ENCODE peak calls at places on chromosomes 5 and 9, in seven cellular contexts. N is AG04450; M is left kidney; J is mucosa of gallbladder; F is stimulated activated CD8-positive, alpha-beta memory T cell treated with anti-CD3 and anti-CD28 coated beads, Interleukin-4, amount 100 ng/mL, for 4 hours; C is effector CD4-positive, alpha-beta T cell; S is NAMALWA. Q is an unnamed sample.

GRCh38 chr5:135930029-135930948 is 24.5 kb downstream of the LECT2 start:
- DNase-seq in M (peak; percentile 94), N (no peak), F (no peak), S (no peak), J (no peak), C (no peak), Q (no peak)

GRCh38 chr5:164934039-164934438 is 1428.6 kb downstream of the MAT2B start:
- DNase-seq in F (no peak), S (no peak), N (no peak), C (no peak), J (no peak), M (no peak), Q (no peak)

GRCh38 chr5:172779968-172780350 is 9.0 kb upstream of the DUSP1 start:
- DNase-seq in F (no peak), N (no peak), J (no peak), S (no peak), M (no peak), C (no peak), Q (no peak)

GRCh38 chr5:171577940-171578856 is 158.8 kb downstream of the FGF18 start:
- DNase-seq in C (no peak), M (peak; percentile 49), S (no peak), N (no peak), J (no peak), F (no peak), Q (no peak)

GRCh38 chr5:176985516-176985915 is 21.1 kb downstream of the UIMC1 start:
- DNase-seq in S (peak; percentile 80), F (no peak), J (no peak), M (no peak), N (no peak), C (peak; percentile 7), Q (no peak)

GRCh38 chr5:56910123-56910951 is 941 bp downstream of the SETD9 start:
- DNase-seq in M (peak; percentile 77), C (no peak), F (no peak), N (peak; percentile 34), J (peak; percentile 38), S (no peak), Q (no peak)

GRCh38 chr5:179801304-179802206 is 5.1 kb downstream of the MGAT4B start:
- DNase-seq in M (peak; percentile 93), N (no peak), F (peak; percentile 70), S (peak; percentile 83), J (peak; percentile 76), C (peak; percentile 79), Q (no peak)

GRCh38 chr9:21991039-21991959 is 2.9 kb downstream of the CDKN2A start:
- DNase-seq in F (no peak), S (peak; percentile 37), M (no peak), N (no peak), J (no peak), C (no peak), Q (no peak)

GRCh38 chr5:133050500-133050899 is 1.3 kb upstream of the HSPA4 start:
- DNase-seq in F (no peak), M (peak; percentile 23), N (no peak), C (no peak), J (no peak), S (peak; percentile 41), Q (no peak)

GRCh38 chr9:135613946-135614805 is 25.2 kb downstream of the GLT6D1 start:
- DNase-seq in F (no peak), M (no peak), N (no peak), C (no peak), J (no peak), S (no peak), Q (no peak)

GRCh38 chr5:84290161-84290560 is 94.5 kb downstream of the EDIL3 start:
- DNase-seq in M (no peak), S (no peak), F (no peak), C (no peak), J (no peak), N (no peak), Q (peak; percentile 81)

GRCh38 chr5:134028496-134028895 is 23.7 kb upstream of the VDAC1 start:
- DNase-seq in J (no peak), C (no peak), M (no peak), S (no peak), F (no peak), N (no peak), Q (no peak)

GRCh38 chr9:116721944-116722343 is 34.8 kb downstream of the TRIM32 start:
- DNase-seq in S (no peak), C (no peak), M (no peak), N (no peak), J (no peak), F (no peak), Q (no peak)

GRCh38 chr9:123373941-123374340 is 17.9 kb downstream of the CRB2 start:
- DNase-seq in N (no peak), M (peak; percentile 81), J (no peak), C (no peak), S (no peak), F (no peak), Q (no peak)

GRCh38 chr9:123828449-123828848 is 101.5 kb downstream of the DENND1A start:
- DNase-seq in N (no peak), F (no peak), J (no peak), M (no peak), S (no peak), C (no peak), Q (peak; percentile 4)

GRCh38 chr9:124217839-124218437 is 39.8 kb upstream of the NEK6 start:
- DNase-seq in J (no peak), S (peak; percentile 58), N (no peak), C (no peak), F (no peak), M (no peak), Q (peak; percentile 6)

GRCh38 chr9:14652729-14653377 is 40.4 kb downstream of the ZDHHC21 start:
- DNase-seq in F (no peak), J (peak; percentile 24), C (no peak), N (no peak), S (peak; percentile 37), M (peak; percentile 56), Q (peak; percentile 22)

GRCh38 chr5:7047862-7048261 is 334.6 kb downstream of the TENT4A start:
- DNase-seq in M (no peak), S (no peak), F (no peak), C (no peak), N (no peak), J (no peak), Q (no peak)

GRCh38 chr9:18678846-18679245 is 204.9 kb downstream of the ADAMTSL1 start:
- DNase-seq in N (no peak), M (no peak), J (no peak), C (no peak), F (no peak), S (no peak), Q (no peak)

GRCh38 chr9:87749335-87750035 is 23.6 kb downstream of the CTSL start:
- DNase-seq in F (no peak), J (no peak), C (no peak), M (no peak), N (no peak), S (no peak), Q (no peak)

GRCh38 chr9:117286245-117286644 is 128.6 kb downstream of the ASTN2 start:
- DNase-seq in S (no peak), F (no peak), J (no peak), N (no peak), C (no peak), M (no peak), Q (no peak)

GRCh38 chr5:154587123-154587725 is 109.2 kb upstream of the HAND1 start:
- DNase-seq in C (no peak), M (no peak), S (no peak), F (no peak), N (no peak), J (no peak), Q (no peak)

GRCh38 chr5:172740483-172741205 is 30.4 kb downstream of the DUSP1 start:
- DNase-seq in M (no peak), J (peak; percentile 53), S (no peak), C (no peak), F (no peak), N (peak; percentile 81), Q (peak; percentile 99)

GRCh38 chr5:345404-346195 is 24.1 kb downstream of the AHRR start:
- DNase-seq in C (no peak), S (no peak), M (peak; percentile 47), F (no peak), N (no peak), J (peak; percentile 6), Q (no peak)

GRCh38 chr5:65141487-65141886 is 340.2 kb downstream of the ADAMTS6 start:
- DNase-seq in N (no peak), C (no peak), F (no peak), M (no peak), J (no peak), S (no peak), Q (peak; percentile 77)

GRCh38 chr9:86097510-86098224 is 1.7 kb downstream of the GOLM1 start:
- DNase-seq in C (no peak), F (no peak), J (no peak), N (no peak), M (no peak), S (no peak), Q (no peak)

GRCh38 chr9:89483592-89484474 is 14.1 kb downstream of the SEMA4D start:
- DNase-seq in S (peak; percentile 66), J (no peak), M (peak; percentile 67), C (peak; percentile 65), F (peak; percentile 47), N (no peak), Q (no peak)

GRCh38 chr5:78361226-78361993 is 993 bp downstream of the SCAMP1 start:
- DNase-seq in C (no peak), M (peak; percentile 76), N (no peak), F (no peak), S (peak; percentile 77), J (peak; percentile 46), Q (peak; percentile 37)

GRCh38 chr9:137064027-137064879 is 6.1 kb downstream of the SAPCD2 start:
- DNase-seq in S (peak; percentile 56), N (no peak), F (no peak), J (peak; percentile 59), M (peak; percentile 68), C (peak; percentile 41), Q (peak; percentile 52)

GRCh38 chr5:64315778-64316177 is 150.1 kb downstream of the RNF180 start:
- DNase-seq in M (no peak), N (no peak), S (no peak), J (no peak), C (no peak), F (no peak), Q (no peak)

Q was measured in myocyte.